ENCODE peak calls at places on chromosomes 16 and 17, in eight cellular contexts. One of them, this sample, is unnamed.
A peak's percentile ranks its signal among the peaks of the same experiment; 100 is the strongest.

GRCh38 chr16:23504076-23504452 is 6.2 kb downstream of the GGA2 start:
- DNase-seq in MCF 10A: peak; percentile 89
- DNase-seq in neural crest cell: no peak
- DNase-seq in bronchial epithelial cell: peak; percentile 78
- DNase-seq in cardiac muscle cell: no peak
- DNase-seq in neural progenitor cell: no peak
- DNase-seq in fibroblast of the aortic adventitia: peak; percentile 89
- DNase-seq in astrocyte of the cerebellum: peak; percentile 90
- DNase-seq in this sample: no peak

GRCh38 chr16:22614271-22614947 is 103.7 kb downstream of the NPIPB5 start:
- DNase-seq in MCF 10A: peak; percentile 52
- DNase-seq in neural crest cell: no peak
- DNase-seq in bronchial epithelial cell: peak; percentile 77
- DNase-seq in cardiac muscle cell: no peak
- DNase-seq in neural progenitor cell: no peak
- DNase-seq in fibroblast of the aortic adventitia: no peak
- DNase-seq in astrocyte of the cerebellum: no peak
- DNase-seq in this sample: peak; percentile 62

GRCh38 chr16:4936991-4937781 is at the start of gene PPL:
- DNase-seq in MCF 10A: peak; percentile 86
- DNase-seq in neural crest cell: no peak
- DNase-seq in bronchial epithelial cell: peak; percentile 55
- DNase-seq in cardiac muscle cell: peak; percentile 93
- DNase-seq in neural progenitor cell: peak; percentile 90
- DNase-seq in fibroblast of the aortic adventitia: no peak
- DNase-seq in astrocyte of the cerebellum: no peak
- DNase-seq in this sample: peak; percentile 98

GRCh38 chr17:28547623-28548416 is 4.6 kb downstream of the UNC119 start:
- DNase-seq in MCF 10A: peak; percentile 83
- DNase-seq in neural crest cell: peak; percentile 81
- DNase-seq in bronchial epithelial cell: peak; percentile 56
- DNase-seq in cardiac muscle cell: peak; percentile 73
- DNase-seq in neural progenitor cell: peak; percentile 85
- DNase-seq in fibroblast of the aortic adventitia: peak; percentile 60
- DNase-seq in astrocyte of the cerebellum: peak; percentile 18
- DNase-seq in this sample: peak; percentile 81

GRCh38 chr17:38465420-38466345 is 37.4 kb downstream of the ARHGAP23 start:
- DNase-seq in MCF 10A: peak; percentile 58
- DNase-seq in neural crest cell: no peak
- DNase-seq in bronchial epithelial cell: peak; percentile 39
- DNase-seq in cardiac muscle cell: no peak
- DNase-seq in neural progenitor cell: no peak
- DNase-seq in fibroblast of the aortic adventitia: peak; percentile 41
- DNase-seq in astrocyte of the cerebellum: peak; percentile 37
- DNase-seq in this sample: no peak

GRCh38 chr17:20728181-20728580 is 148.7 kb downstream of the CDRT15L2 start:
- DNase-seq in MCF 10A: no peak
- DNase-seq in neural crest cell: no peak
- DNase-seq in bronchial epithelial cell: no peak
- DNase-seq in cardiac muscle cell: no peak
- DNase-seq in neural progenitor cell: no peak
- DNase-seq in fibroblast of the aortic adventitia: no peak
- DNase-seq in astrocyte of the cerebellum: no peak
- DNase-seq in this sample: no peak

GRCh38 chr16:54351171-54351570 is 64.6 kb upstream of the IRX3 start:
- DNase-seq in MCF 10A: no peak
- DNase-seq in neural crest cell: no peak
- DNase-seq in bronchial epithelial cell: peak; percentile 14
- DNase-seq in cardiac muscle cell: no peak
- DNase-seq in neural progenitor cell: peak; percentile 93
- DNase-seq in fibroblast of the aortic adventitia: no peak
- DNase-seq in astrocyte of the cerebellum: no peak
- DNase-seq in this sample: no peak

GRCh38 chr16:84790291-84790690 is 29.5 kb upstream of the CRISPLD2 start:
- DNase-seq in MCF 10A: peak; percentile 32
- DNase-seq in neural crest cell: no peak
- DNase-seq in bronchial epithelial cell: no peak
- DNase-seq in cardiac muscle cell: no peak
- DNase-seq in neural progenitor cell: no peak
- DNase-seq in fibroblast of the aortic adventitia: no peak
- DNase-seq in astrocyte of the cerebellum: no peak
- DNase-seq in this sample: no peak

GRCh38 chr17:27612160-27612767 is 18.7 kb upstream of the LGALS9 start:
- DNase-seq in MCF 10A: no peak
- DNase-seq in neural crest cell: no peak
- DNase-seq in bronchial epithelial cell: peak; percentile 15
- DNase-seq in cardiac muscle cell: no peak
- DNase-seq in neural progenitor cell: no peak
- DNase-seq in fibroblast of the aortic adventitia: no peak
- DNase-seq in astrocyte of the cerebellum: no peak
- DNase-seq in this sample: no peak

GRCh38 chr17:72090108-72090507 is 30.7 kb upstream of the SOX9 start:
- DNase-seq in MCF 10A: no peak
- DNase-seq in neural crest cell: no peak
- DNase-seq in bronchial epithelial cell: no peak
- DNase-seq in cardiac muscle cell: no peak
- DNase-seq in neural progenitor cell: no peak
- DNase-seq in fibroblast of the aortic adventitia: no peak
- DNase-seq in astrocyte of the cerebellum: no peak
- DNase-seq in this sample: no peak

GRCh38 chr16:86383488-86384262 is 126.7 kb upstream of the FOXF1 start:
- DNase-seq in MCF 10A: peak; percentile 23
- DNase-seq in neural crest cell: no peak
- DNase-seq in bronchial epithelial cell: no peak
- DNase-seq in cardiac muscle cell: no peak
- DNase-seq in neural progenitor cell: no peak
- DNase-seq in fibroblast of the aortic adventitia: peak; percentile 89
- DNase-seq in astrocyte of the cerebellum: peak; percentile 39
- DNase-seq in this sample: peak; percentile 73

GRCh38 chr16:49881890-49882289 is 26.0 kb upstream of the ZNF423 start:
- DNase-seq in MCF 10A: no peak
- DNase-seq in neural crest cell: no peak
- DNase-seq in bronchial epithelial cell: no peak
- DNase-seq in cardiac muscle cell: no peak
- DNase-seq in neural progenitor cell: no peak
- DNase-seq in fibroblast of the aortic adventitia: no peak
- DNase-seq in astrocyte of the cerebellum: no peak
- DNase-seq in this sample: no peak

GRCh38 chr16:79081292-79082066 is 519.1 kb downstream of the MAF start:
- DNase-seq in MCF 10A: no peak
- DNase-seq in neural crest cell: no peak
- DNase-seq in bronchial epithelial cell: no peak
- DNase-seq in cardiac muscle cell: no peak
- DNase-seq in neural progenitor cell: no peak
- DNase-seq in fibroblast of the aortic adventitia: no peak
- DNase-seq in astrocyte of the cerebellum: no peak
- DNase-seq in this sample: peak; percentile 45

GRCh38 chr16:57775661-57776469 is 26.4 kb downstream of the KIFC3 start:
- DNase-seq in MCF 10A: no peak
- DNase-seq in neural crest cell: peak; percentile 63
- DNase-seq in bronchial epithelial cell: no peak
- DNase-seq in cardiac muscle cell: peak; percentile 88
- DNase-seq in neural progenitor cell: peak; percentile 95
- DNase-seq in fibroblast of the aortic adventitia: no peak
- DNase-seq in astrocyte of the cerebellum: no peak
- DNase-seq in this sample: peak; percentile 70

GRCh38 chr16:23286131-23286532 is 16.0 kb upstream of the SCNN1B start:
- DNase-seq in MCF 10A: peak; percentile 68
- DNase-seq in neural crest cell: no peak
- DNase-seq in bronchial epithelial cell: peak; percentile 99
- DNase-seq in cardiac muscle cell: no peak
- DNase-seq in neural progenitor cell: no peak
- DNase-seq in fibroblast of the aortic adventitia: peak; percentile 15
- DNase-seq in astrocyte of the cerebellum: no peak
- DNase-seq in this sample: no peak

GRCh38 chr16:27633721-27634120 is 83.8 kb downstream of the KATNIP start:
- DNase-seq in MCF 10A: no peak
- DNase-seq in neural crest cell: no peak
- DNase-seq in bronchial epithelial cell: no peak
- DNase-seq in cardiac muscle cell: no peak
- DNase-seq in neural progenitor cell: no peak
- DNase-seq in fibroblast of the aortic adventitia: no peak
- DNase-seq in astrocyte of the cerebellum: no peak
- DNase-seq in this sample: no peak

GRCh38 chr17:21379080-21379711 is 3.0 kb downstream of the KCNJ12 start:
- DNase-seq in MCF 10A: no peak
- DNase-seq in neural crest cell: no peak
- DNase-seq in bronchial epithelial cell: no peak
- DNase-seq in cardiac muscle cell: no peak
- DNase-seq in neural progenitor cell: no peak
- DNase-seq in fibroblast of the aortic adventitia: no peak
- DNase-seq in astrocyte of the cerebellum: no peak
- DNase-seq in this sample: no peak

GRCh38 chr16:30528799-30529457 is 2.6 kb upstream of the ZNF768 start:
- DNase-seq in MCF 10A: no peak
- DNase-seq in neural crest cell: no peak
- DNase-seq in bronchial epithelial cell: no peak
- DNase-seq in cardiac muscle cell: no peak
- DNase-seq in neural progenitor cell: no peak
- DNase-seq in fibroblast of the aortic adventitia: no peak
- DNase-seq in astrocyte of the cerebellum: no peak
- DNase-seq in this sample: no peak

GRCh38 chr16:30527635-30528178 is 1.3 kb upstream of the ZNF768 start:
- DNase-seq in MCF 10A: no peak
- DNase-seq in neural crest cell: no peak
- DNase-seq in bronchial epithelial cell: peak; percentile 90
- DNase-seq in cardiac muscle cell: no peak
- DNase-seq in neural progenitor cell: no peak
- DNase-seq in fibroblast of the aortic adventitia: no peak
- DNase-seq in astrocyte of the cerebellum: no peak
- DNase-seq in this sample: no peak

GRCh38 chr16:30525844-30526136 is 576 bp downstream of the ZNF768 start:
- DNase-seq in MCF 10A: no peak
- DNase-seq in neural crest cell: no peak
- DNase-seq in bronchial epithelial cell: no peak
- DNase-seq in cardiac muscle cell: no peak
- DNase-seq in neural progenitor cell: no peak
- DNase-seq in fibroblast of the aortic adventitia: no peak
- DNase-seq in astrocyte of the cerebellum: no peak
- DNase-seq in this sample: no peak

GRCh38 chr16:30526137-30526822 is at the start of gene ZNF768:
- DNase-seq in MCF 10A: no peak
- DNase-seq in neural crest cell: peak; percentile 23
- DNase-seq in bronchial epithelial cell: no peak
- DNase-seq in cardiac muscle cell: peak; percentile 87
- DNase-seq in neural progenitor cell: peak; percentile 87
- DNase-seq in fibroblast of the aortic adventitia: peak; percentile 9
- DNase-seq in astrocyte of the cerebellum: no peak
- DNase-seq in this sample: peak; percentile 52

GRCh38 chr16:30526823-30527634 is 663 bp upstream of the ZNF768 start:
- DNase-seq in MCF 10A: peak; percentile 99
- DNase-seq in neural crest cell: peak; percentile 95
- DNase-seq in bronchial epithelial cell: peak; percentile 89
- DNase-seq in cardiac muscle cell: peak; percentile 99
- DNase-seq in neural progenitor cell: peak; percentile 99
- DNase-seq in fibroblast of the aortic adventitia: peak; percentile 96
- DNase-seq in astrocyte of the cerebellum: peak; percentile 87
- DNase-seq in this sample: peak; percentile 98
- TF ChIP-seq CTCF in MCF 10A: peak; percentile 18
- TF ChIP-seq CTCF in neural crest cell: peak; percentile 53
- TF ChIP-seq CTCF in bronchial epithelial cell: peak; percentile 50
- TF ChIP-seq CTCF in cardiac muscle cell: peak; percentile 36
- TF ChIP-seq CTCF in neural progenitor cell: peak; percentile 42
- TF ChIP-seq CTCF in fibroblast of the aortic adventitia: peak; percentile 34
- TF ChIP-seq CTCF in astrocyte of the cerebellum: peak; percentile 31
- TF ChIP-seq CTCF in this sample: peak; percentile 43

DNA sequence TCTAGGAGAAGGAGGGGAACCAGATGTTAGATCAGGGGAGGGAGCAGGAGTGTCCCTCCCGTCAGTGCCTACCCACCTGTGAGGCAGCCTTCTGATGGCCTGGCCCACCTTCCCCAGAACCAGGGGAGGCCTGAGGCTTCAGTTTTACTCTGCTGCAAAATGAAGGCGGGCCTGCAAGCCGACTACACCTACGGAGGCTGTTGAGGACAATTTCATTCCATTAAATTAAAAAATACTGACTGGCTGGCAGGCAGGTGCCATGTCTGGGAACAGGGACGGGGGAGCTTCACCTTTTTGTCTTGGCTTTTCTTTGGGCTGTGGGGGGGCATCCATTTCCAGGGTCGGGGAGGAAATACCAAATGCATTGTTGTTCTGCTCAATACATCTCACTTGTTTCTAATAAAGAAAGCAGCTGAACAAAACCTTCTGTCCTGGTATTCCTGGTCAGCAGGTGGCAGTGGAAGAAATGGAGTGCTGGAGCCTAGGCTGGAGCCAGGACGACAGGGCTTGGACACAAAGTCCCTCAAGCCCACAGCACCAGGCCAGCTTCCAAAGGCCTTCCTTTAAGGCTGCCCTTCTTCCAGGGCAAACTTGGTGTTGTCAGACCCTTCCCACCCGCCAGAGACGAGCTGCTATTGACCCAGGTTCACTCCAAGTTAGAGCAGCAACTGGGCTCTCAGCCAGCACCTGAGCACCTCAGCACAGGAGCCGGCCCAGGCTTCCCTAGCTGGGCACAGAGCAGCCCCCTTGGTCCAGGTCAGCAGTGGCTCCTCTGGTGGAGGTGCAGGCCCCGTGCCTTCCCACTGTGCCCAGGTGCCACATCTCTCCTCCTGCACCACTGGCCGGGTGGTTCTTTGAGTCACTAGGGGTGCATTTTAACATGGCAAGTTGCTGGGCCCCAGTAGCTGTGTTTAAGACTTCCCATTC is 23.5 kb downstream of the PLCD3 start:
- DNase-seq in MCF 10A: peak; percentile 29
- DNase-seq in neural crest cell: no peak
- DNase-seq in bronchial epithelial cell: no peak
- DNase-seq in cardiac muscle cell: no peak
- DNase-seq in neural progenitor cell: no peak
- DNase-seq in fibroblast of the aortic adventitia: no peak
- DNase-seq in astrocyte of the cerebellum: no peak
- DNase-seq in this sample: peak; percentile 37
- TF ChIP-seq CTCF in MCF 10A: no peak
- TF ChIP-seq CTCF in neural crest cell: no peak
- TF ChIP-seq CTCF in bronchial epithelial cell: peak; percentile 23
- TF ChIP-seq CTCF in cardiac muscle cell: no peak
- TF ChIP-seq CTCF in neural progenitor cell: no peak
- TF ChIP-seq CTCF in fibroblast of the aortic adventitia: no peak
- TF ChIP-seq CTCF in astrocyte of the cerebellum: no peak
- TF ChIP-seq CTCF in this sample: no peak

GRCh38 chr17:14068542-14069250 is 608 bp upstream of the COX10 start:
- DNase-seq in MCF 10A: no peak
- DNase-seq in neural crest cell: no peak
- DNase-seq in bronchial epithelial cell: no peak
- DNase-seq in cardiac muscle cell: no peak
- DNase-seq in neural progenitor cell: no peak
- DNase-seq in fibroblast of the aortic adventitia: no peak
- DNase-seq in astrocyte of the cerebellum: no peak
- DNase-seq in this sample: no peak
- TF ChIP-seq CTCF in MCF 10A: no peak
- TF ChIP-seq CTCF in neural crest cell: no peak
- TF ChIP-seq CTCF in bronchial epithelial cell: no peak
- TF ChIP-seq CTCF in cardiac muscle cell: no peak
- TF ChIP-seq CTCF in neural progenitor cell: no peak
- TF ChIP-seq CTCF in fibroblast of the aortic adventitia: no peak
- TF ChIP-seq CTCF in astrocyte of the cerebellum: no peak
- TF ChIP-seq CTCF in this sample: no peak

GRCh38 chr16:88924834-88925539 is 52.0 kb downstream of the CBFA2T3 start:
- DNase-seq in MCF 10A: peak; percentile 83
- DNase-seq in neural crest cell: no peak
- DNase-seq in bronchial epithelial cell: peak; percentile 43
- DNase-seq in cardiac muscle cell: peak; percentile 42
- DNase-seq in neural progenitor cell: peak; percentile 61
- DNase-seq in fibroblast of the aortic adventitia: peak; percentile 86
- DNase-seq in astrocyte of the cerebellum: peak; percentile 47
- DNase-seq in this sample: peak; percentile 67
- TF ChIP-seq CTCF in MCF 10A: peak; percentile 36
- TF ChIP-seq CTCF in neural crest cell: peak; percentile 33
- TF ChIP-seq CTCF in bronchial epithelial cell: peak; percentile 30
- TF ChIP-seq CTCF in cardiac muscle cell: peak; percentile 57
- TF ChIP-seq CTCF in neural progenitor cell: peak; percentile 35
- TF ChIP-seq CTCF in fibroblast of the aortic adventitia: peak; percentile 54
- TF ChIP-seq CTCF in astrocyte of the cerebellum: peak; percentile 46
- TF ChIP-seq CTCF in this sample: peak; percentile 37

This sample was measured in Caco-2.